ENCODE peak calls at places on chromosomes 13 and 19, in eight cellular contexts. O is BE2C, W is putamen, C is occipital lobe, F is left lobe of liver, A is A549, P is astrocyte, E is LoVo. J is an unnamed sample.

GRCh38 chr13:89238496-89238895 is 1567.3 kb downstream of the SLITRK5 start:
- DNase-seq in O (no peak), W (no peak), C (no peak), F (no peak), A (no peak), P (no peak), E (no peak), J (no peak)

GRCh38 chr19:9306443-9306842 is 3.2 kb downstream of the ZNF699 start:
- DNase-seq in O (no peak), W (no peak), C (no peak), F (no peak), A (no peak), P (peak; percentile 97), E (no peak), J (peak; percentile 26)

GRCh38 chr19:6802336-6803035 is 30.0 kb downstream of the VAV1 start:
- DNase-seq in O (no peak), W (peak; percentile 21), C (no peak), F (no peak), A (peak; percentile 79), P (no peak), E (no peak), J (no peak)

GRCh38 chr19:5434970-5435641 is 20.1 kb upstream of the ZNRF4 start:
- DNase-seq in O (no peak), W (peak; percentile 49), C (peak; percentile 55), F (no peak), A (peak; percentile 74), P (peak; percentile 96), E (no peak), J (peak; percentile 70)

GRCh38 chr19:17830567-17831418 is 9.5 kb upstream of the INSL3 start:
- DNase-seq in O (peak; percentile 99), W (peak; percentile 79), C (peak; percentile 93), F (no peak), A (peak; percentile 91), P (peak; percentile 27), E (peak; percentile 95), J (peak; percentile 62)

GRCh38 chr13:28753208-28753892 is 34.6 kb upstream of the SLC46A3 start:
- DNase-seq in O (peak; percentile 45), W (no peak), C (no peak), F (no peak), A (peak; percentile 92), P (peak; percentile 83), E (peak; percentile 90), J (peak; percentile 80)

GRCh38 chr13:111115841-111116500 is 861 bp downstream of the ARHGEF7 start:
- DNase-seq in O (no peak), W (no peak), C (no peak), F (peak; percentile 75), A (no peak), P (peak; percentile 34), E (no peak), J (peak; percentile 90)

GRCh38 chr19:54158812-54159351 is 639 bp downstream of the LENG1 start:
- DNase-seq in O (no peak), W (no peak), C (no peak), F (no peak), A (no peak), P (no peak), E (no peak), J (no peak)

GRCh38 chr19:50496189-50497029 is 14.6 kb downstream of the JOSD2 start:
- DNase-seq in O (no peak), W (peak; percentile 97), C (peak; percentile 88), F (no peak), A (peak; percentile 67), P (no peak), E (no peak), J (no peak)

GRCh38 chr19:47379398-47379938 is 30.4 kb downstream of the DHX34 start:
- DNase-seq in O (no peak), W (peak; percentile 66), C (peak; percentile 79), F (no peak), A (no peak), P (no peak), E (no peak), J (no peak)

GRCh38 chr19:17125052-17125727 is 49.6 kb downstream of the MYO9B start:
- DNase-seq in O (no peak), W (no peak), C (no peak), F (no peak), A (no peak), P (peak; percentile 37), E (no peak), J (peak; percentile 61)

GRCh38 chr13:44583126-44583525 is 7.0 kb upstream of the TSC22D1 start:
- DNase-seq in O (no peak), W (no peak), C (no peak), F (no peak), A (no peak), P (peak; percentile 39), E (no peak), J (no peak)

GRCh38 chr13:21218351-21219043 is 42.0 kb downstream of the MRPL57 start:
- DNase-seq in O (no peak), W (no peak), C (no peak), F (no peak), A (no peak), P (no peak), E (no peak), J (no peak)

GRCh38 chr19:1828279-1829238 is 16.5 kb upstream of the ATP8B3 start:
- DNase-seq in O (no peak), W (no peak), C (no peak), F (no peak), A (no peak), P (no peak), E (no peak), J (no peak)

GRCh38 chr19:4877753-4878490 is 10.5 kb upstream of the PLIN3 start:
- DNase-seq in O (no peak), W (peak; percentile 91), C (peak; percentile 86), F (no peak), A (no peak), P (no peak), E (no peak), J (no peak)

GRCh38 chr19:6524326-6524725 is 6.5 kb upstream of the TNFSF9 start:
- DNase-seq in O (no peak), W (no peak), C (no peak), F (no peak), A (no peak), P (no peak), E (no peak), J (no peak)

GRCh38 chr13:22589880-22590279 is 590.9 kb upstream of the SGCG start:
- DNase-seq in O (no peak), W (no peak), C (no peak), F (no peak), A (no peak), P (no peak), E (no peak), J (no peak)

GRCh38 chr19:18167975-18168645 is 5.5 kb upstream of the IFI30 start:
- DNase-seq in O (peak; percentile 68), W (no peak), C (no peak), F (peak; percentile 53), A (no peak), P (no peak), E (peak; percentile 29), J (peak; percentile 86)

GRCh38 chr13:113597386-113598080 is 13.0 kb downstream of the TFDP1 start:
- DNase-seq in O (peak; percentile 24), W (no peak), C (no peak), F (peak; percentile 39), A (no peak), P (no peak), E (no peak), J (no peak)

GRCh38 chr19:1247747-1248453 is 483 bp upstream of the MIDN start:
- DNase-seq in O (no peak), W (peak; percentile 42), C (no peak), F (peak; percentile 78), A (peak; percentile 76), P (peak; percentile 56), E (peak; percentile 46), J (peak; percentile 58)

GRCh38 chr13:40109324-40109958 is 454.0 kb downstream of the COG6 start:
- DNase-seq in O (no peak), W (no peak), C (no peak), F (no peak), A (peak; percentile 63), P (peak; percentile 99), E (no peak), J (peak; percentile 18)

GRCh38 chr13:35927554-35927953 is 203.6 kb downstream of the DCLK1 start:
- DNase-seq in O (peak; percentile 26), W (no peak), C (no peak), F (no peak), A (peak; percentile 50), P (peak; percentile 91), E (no peak), J (no peak)

GRCh38 chr19:46602392-46603194 is 1.5 kb downstream of the CALM3 start:
- DNase-seq in O (peak; percentile 49), W (peak; percentile 62), C (no peak), F (no peak), A (no peak), P (no peak), E (no peak), J (peak; percentile 66)

GRCh38 chr13:34425307-34425949 is 516.6 kb upstream of the NBEA start:
- DNase-seq in O (peak; percentile 46), W (no peak), C (no peak), F (no peak), A (no peak), P (no peak), E (no peak), J (no peak)

GRCh38 chr19:3700242-3701032 is at the start of gene PIP5K1C:
- DNase-seq in O (peak; percentile 94), W (peak; percentile 86), C (peak; percentile 76), F (peak; percentile 91), A (peak; percentile 83), P (peak; percentile 38), E (peak; percentile 92), J (peak; percentile 91)

GRCh38 chr19:48681127-48681470 is 8.3 kb upstream of the NTN5 start:
- DNase-seq in O (no peak), W (peak; percentile 58), C (peak; percentile 70), F (no peak), A (no peak), P (peak; percentile 92), E (no peak), J (peak; percentile 63)

GRCh38 chr19:14078406-14078805 is 5.8 kb downstream of the MISP3 start:
- DNase-seq in O (no peak), W (no peak), C (no peak), F (no peak), A (no peak), P (no peak), E (no peak), J (no peak)

GRCh38 chr19:58330458-58330857 is 3.7 kb downstream of the ZSCAN22 start:
- DNase-seq in O (no peak), W (peak; percentile 89), C (peak; percentile 45), F (no peak), A (no peak), P (peak; percentile 68), E (peak; percentile 23), J (peak; percentile 81)

GRCh38 chr19:45404557-45405434 is at the start of gene PPP1R13L:
- DNase-seq in O (peak; percentile 53), W (no peak), C (no peak), F (peak; percentile 87), A (peak; percentile 96), P (peak; percentile 68), E (peak; percentile 91), J (no peak)

GRCh38 chr13:105908581-105908980 is 626.9 kb downstream of the EFNB2 start:
- DNase-seq in O (no peak), W (no peak), C (no peak), F (no peak), A (no peak), P (peak; percentile 23), E (no peak), J (no peak)

GRCh38 chr13:25018729-25019115 is 77.2 kb upstream of the PABPC3 start:
- DNase-seq in O (no peak), W (no peak), C (no peak), F (no peak), A (peak; percentile 46), P (no peak), E (no peak), J (no peak)

GRCh38 chr13:24784319-24784718 is 20.4 kb downstream of the RNF17 start:
- DNase-seq in O (no peak), W (no peak), C (no peak), F (no peak), A (no peak), P (no peak), E (no peak), J (no peak)

GRCh38 chr13:104442541-104442940 is 1376.3 kb upstream of the SLC10A2 start:
- DNase-seq in O (no peak), W (no peak), C (no peak), F (no peak), A (no peak), P (no peak), E (no peak), J (no peak)

GRCh38 chr19:55677572-55678028 is 2.6 kb downstream of the EPN1 start:
- DNase-seq in O (peak; percentile 56), W (no peak), C (no peak), F (no peak), A (no peak), P (no peak), E (no peak), J (no peak)